ENCODE peak calls at places on chromosomes 12 and 14, in five cellular contexts. S, I, D, C and T are unnamed samples.

GRCh38 chr14:68569970-68570409 is 222.9 kb downstream of the ZFP36L1 start:
- DNase-seq in I (no peak), S (no peak), D (no peak), C (no peak), T (no peak)

GRCh38 chr12:121159467-121160307 is 27.0 kb downstream of the P2RX7 start:
- DNase-seq in S (no peak), C (no peak), D (no peak), I (no peak), T (no peak)

GRCh38 chr12:105013892-105014291 is 27.8 kb downstream of the NOPCHAP1 start:
- DNase-seq in I (peak), D (peak), S (peak), C (peak), T (no peak)

GRCh38 chr12:34107781-34108404 is 85.6 kb downstream of the ALG10 start:
- DNase-seq in D (no peak), I (no peak), C (no peak), S (no peak), T (no peak)

GRCh38 chr14:43934102-43934501 is 573.0 kb downstream of the FSCB start:
- DNase-seq in S (no peak), I (no peak), D (no peak), C (no peak), T (no peak)

GRCh38 chr14:85527006-85527405 is 2.9 kb upstream of the FLRT2 start:
- DNase-seq in D (peak), I (no peak), S (no peak), C (peak), T (no peak)

GRCh38 chr12:128969480-128970055 is 116.3 kb downstream of the GLT1D1 start:
- DNase-seq in I (no peak), D (no peak), S (no peak), C (no peak), T (no peak)

GRCh38 chr12:52945389-52946232 is 3.3 kb upstream of the KRT18 start:
- DNase-seq in S (no peak), C (peak), I (peak), D (no peak), T (no peak)

GRCh38 chr12:77494306-77494705 is 336.4 kb upstream of the NAV3 start:
- DNase-seq in D (no peak), C (peak), I (no peak), S (no peak), T (no peak)

GRCh38 chr12:66620026-66620425 is 58.9 kb downstream of the GRIP1 start:
- DNase-seq in I (no peak), S (no peak), C (peak), D (no peak), T (no peak)

GRCh38 chr14:69573841-69574265 is 818 bp downstream of the CCDC177 start:
- DNase-seq in D (no peak), I (no peak), S (no peak), C (no peak), T (no peak)

GRCh38 chr14:94555991-94556390 is 5.3 kb upstream of the SERPINA4 start:
- DNase-seq in S (no peak), D (no peak), I (no peak), C (no peak), T (no peak)

GRCh38 chr14:101969480-101969879 is 5.1 kb downstream of the DYNC1H1 start:
- DNase-seq in C (no peak), S (no peak), I (no peak), D (no peak), T (no peak)

GRCh38 chr14:57933363-57933762 is 67.5 kb upstream of the SLC35F4 start:
- DNase-seq in D (no peak), S (no peak), I (no peak), C (no peak), T (no peak)

GRCh38 chr14:92589213-92589852 is 75.8 kb downstream of the RIN3 start:
- DNase-seq in D (no peak), C (no peak), I (no peak), S (peak), T (no peak)

GRCh38 chr14:75333523-75334190 is 55.0 kb downstream of the FOS start:
- DNase-seq in I (no peak), D (no peak), C (no peak), S (no peak), T (no peak)

GRCh38 chr12:63151061-63151897 is at the start of gene AVPR1A:
- DNase-seq in D (no peak), S (no peak), C (no peak), I (no peak), T (no peak)

GRCh38 chr12:121800694-121801600 is 2.9 kb upstream of the SETD1B start:
- DNase-seq in C (peak), S (no peak), D (peak), I (peak), T (no peak)

GRCh38 chr14:50260511-50260910 is 29.1 kb upstream of the SOS2 start:
- DNase-seq in D (peak), S (peak), I (no peak), C (peak), T (no peak)

GRCh38 chr12:65900912-65901672 is 76.8 kb downstream of the HMGA2 start:
- DNase-seq in C (no peak), I (no peak), D (peak), S (no peak), T (no peak)

GRCh38 chr12:55515696-55516095 is 23.5 kb downstream of the OR6C68 start:
- DNase-seq in S (no peak), I (no peak), C (no peak), D (no peak), T (no peak)

GRCh38 chr12:12646483-12647072 is 34.9 kb downstream of the CREBL2 start:
- DNase-seq in D (no peak), I (no peak), S (no peak), C (no peak), T (no peak)